ENCODE peak calls at places on chromosomes 16 and 17, in four cellular contexts. One of them, this sample, is unnamed.

GRCh38 chr16:76292218-76292617 is 15.0 kb downstream of the CNTNAP4 start:
- DNase-seq in trophoblast cell: no peak
- DNase-seq in IMR-90: no peak
- DNase-seq in mesendoderm: no peak
- DNase-seq in this sample: no peak

GRCh38 chr16:19691161-19691850 is 26.7 kb downstream of the KNOP1 start:
- DNase-seq in mesendoderm: peak
- DNase-seq in trophoblast cell: no peak
- DNase-seq in IMR-90: peak
- DNase-seq in this sample: no peak

GRCh38 chr16:53056528-53056881 is 1.7 kb downstream of the CHD9 start:
- DNase-seq in mesendoderm: no peak
- DNase-seq in IMR-90: peak
- DNase-seq in trophoblast cell: no peak
- DNase-seq in this sample: no peak

GRCh38 chr17:66945451-66945850 is 19.1 kb upstream of the CACNG4 start:
- DNase-seq in IMR-90: no peak
- DNase-seq in trophoblast cell: no peak
- DNase-seq in mesendoderm: no peak
- DNase-seq in this sample: peak

GRCh38 chr16:25045696-25046381 is 30.7 kb upstream of the ARHGAP17 start:
- DNase-seq in mesendoderm: no peak
- DNase-seq in trophoblast cell: no peak
- DNase-seq in IMR-90: peak
- DNase-seq in this sample: no peak

GRCh38 chr17:60887607-60888028 is 210.0 kb downstream of the BCAS3 start:
- DNase-seq in trophoblast cell: no peak
- DNase-seq in IMR-90: no peak
- DNase-seq in mesendoderm: peak
- DNase-seq in this sample: no peak

GRCh38 chr16:56294599-56294998 is 103.3 kb downstream of the GNAO1 start:
- DNase-seq in mesendoderm: no peak
- DNase-seq in trophoblast cell: peak
- DNase-seq in IMR-90: peak
- DNase-seq in this sample: no peak

GRCh38 chr17:79658811-79659207 is 48.0 kb upstream of the RBFOX3 start:
- DNase-seq in trophoblast cell: peak
- DNase-seq in mesendoderm: peak
- DNase-seq in IMR-90: peak
- DNase-seq in this sample: peak

GRCh38 chr17:50593321-50593720 is 32.8 kb downstream of the CACNA1G start:
- DNase-seq in trophoblast cell: peak
- DNase-seq in IMR-90: no peak
- DNase-seq in mesendoderm: peak
- DNase-seq in this sample: peak

GRCh38 chr16:57196753-57197152 is 10.6 kb downstream of the RSPRY1 start:
- DNase-seq in trophoblast cell: no peak
- DNase-seq in mesendoderm: no peak
- DNase-seq in IMR-90: no peak
- DNase-seq in this sample: no peak

GRCh38 chr16:49843758-49844157 is 12.2 kb downstream of the ZNF423 start:
- DNase-seq in trophoblast cell: no peak
- DNase-seq in mesendoderm: no peak
- DNase-seq in IMR-90: no peak
- DNase-seq in this sample: no peak

GRCh38 chr17:19409066-19409465 is 2.0 kb upstream of the RNF112 start:
- DNase-seq in mesendoderm: no peak
- DNase-seq in trophoblast cell: no peak
- DNase-seq in IMR-90: no peak
- DNase-seq in this sample: no peak

GRCh38 chr17:3801043-3801746 is at the start of gene ITGAE:
- DNase-seq in trophoblast cell: no peak
- DNase-seq in IMR-90: no peak
- DNase-seq in mesendoderm: no peak
- DNase-seq in this sample: no peak

GRCh38 chr16:67563708-67564468 is 1.6 kb downstream of the CTCF start:
- DNase-seq in IMR-90: peak
- DNase-seq in mesendoderm: peak
- DNase-seq in trophoblast cell: peak
- DNase-seq in this sample: no peak

GRCh38 chr17:81142301-81143199 is 22.8 kb upstream of the PVALEF start:
- DNase-seq in trophoblast cell: peak
- DNase-seq in IMR-90: peak
- DNase-seq in mesendoderm: peak
- DNase-seq in this sample: peak

GRCh38 chr16:83952940-83953795 is at the start of gene OSGIN1:
- DNase-seq in trophoblast cell: peak
- DNase-seq in IMR-90: peak
- DNase-seq in mesendoderm: peak
- DNase-seq in this sample: peak

GRCh38 chr17:50206604-50207293 is 5.3 kb upstream of the COL1A1 start:
- DNase-seq in mesendoderm: peak
- DNase-seq in trophoblast cell: no peak
- DNase-seq in IMR-90: peak
- DNase-seq in this sample: peak

GRCh38 chr16:77657016-77657415 is 65.3 kb upstream of the NUDT7 start:
- DNase-seq in trophoblast cell: peak
- DNase-seq in IMR-90: peak
- DNase-seq in mesendoderm: peak
- DNase-seq in this sample: peak

GRCh38 chr16:72876981-72877373 is 171.0 kb downstream of the ZFHX3 start:
- DNase-seq in trophoblast cell: peak
- DNase-seq in IMR-90: no peak
- DNase-seq in mesendoderm: peak
- DNase-seq in this sample: no peak

GRCh38 chr17:70168044-70168978 is 1.0 kb upstream of the KCNJ2 start:
- DNase-seq in IMR-90: peak
- DNase-seq in trophoblast cell: peak
- DNase-seq in mesendoderm: peak
- DNase-seq in this sample: peak

GRCh38 chr17:76586741-76587487 is 1.3 kb upstream of the ST6GALNAC2 start:
- DNase-seq in IMR-90: no peak
- DNase-seq in trophoblast cell: peak
- DNase-seq in mesendoderm: peak
- DNase-seq in this sample: no peak

GRCh38 chr17:76585048-76585648 is 512 bp downstream of the ST6GALNAC2 start:
- DNase-seq in mesendoderm: peak
- DNase-seq in trophoblast cell: peak
- DNase-seq in IMR-90: no peak
- DNase-seq in this sample: peak

GRCh38 chr17:76584427-76585047 is 1.1 kb downstream of the ST6GALNAC2 start:
- DNase-seq in trophoblast cell: peak
- DNase-seq in IMR-90: no peak
- DNase-seq in mesendoderm: peak
- DNase-seq in this sample: no peak

GRCh38 chr17:76588182-76588581 is 2.5 kb upstream of the ST6GALNAC2 start:
- DNase-seq in mesendoderm: no peak
- DNase-seq in IMR-90: no peak
- DNase-seq in trophoblast cell: no peak
- DNase-seq in this sample: no peak

GRCh38 chr17:76585649-76586593 is at the start of gene ST6GALNAC2:
- DNase-seq in mesendoderm: peak
- DNase-seq in IMR-90: no peak
- DNase-seq in trophoblast cell: peak
- DNase-seq in this sample: no peak
- H3K18ac ChIP-seq in mesendoderm: peak
- H3K18ac ChIP-seq in IMR-90: no peak
- H3K18ac ChIP-seq in trophoblast cell: peak
- H3K18ac ChIP-seq in this sample: no peak

DNA sequence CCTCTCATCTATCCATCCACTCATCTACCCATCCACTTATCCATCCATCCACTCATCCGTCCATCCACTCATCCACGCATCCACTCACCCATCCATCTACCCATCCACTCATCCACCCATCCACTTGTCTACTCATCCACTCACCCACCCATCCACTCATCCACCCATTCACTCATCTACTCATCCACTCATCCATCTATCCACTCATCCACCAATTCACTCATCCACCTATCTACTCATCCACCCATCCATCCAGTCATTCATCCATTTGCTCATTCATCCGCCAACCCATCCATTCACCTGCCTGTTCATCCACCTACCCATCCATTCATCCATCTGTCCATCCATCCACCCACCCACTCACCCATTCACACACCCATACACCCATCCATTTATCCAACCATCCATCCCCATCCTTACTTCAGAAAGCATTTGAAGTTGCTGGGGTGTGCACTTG is 329.6 kb downstream of the SEC14L1 start:
- DNase-seq in trophoblast cell: no peak
- DNase-seq in IMR-90: no peak
- DNase-seq in mesendoderm: no peak
- DNase-seq in this sample: no peak
- H3K18ac ChIP-seq in trophoblast cell: peak
- H3K18ac ChIP-seq in IMR-90: no peak
- H3K18ac ChIP-seq in mesendoderm: peak
- H3K18ac ChIP-seq in this sample: no peak

GRCh38 chr17:28857848-28858360 is 3.1 kb downstream of the ERAL1 start:
- DNase-seq in mesendoderm: no peak
- DNase-seq in trophoblast cell: no peak
- DNase-seq in IMR-90: no peak
- DNase-seq in this sample: no peak
- H3K18ac ChIP-seq in mesendoderm: no peak
- H3K18ac ChIP-seq in trophoblast cell: no peak
- H3K18ac ChIP-seq in IMR-90: no peak
- H3K18ac ChIP-seq in this sample: no peak

DNA sequence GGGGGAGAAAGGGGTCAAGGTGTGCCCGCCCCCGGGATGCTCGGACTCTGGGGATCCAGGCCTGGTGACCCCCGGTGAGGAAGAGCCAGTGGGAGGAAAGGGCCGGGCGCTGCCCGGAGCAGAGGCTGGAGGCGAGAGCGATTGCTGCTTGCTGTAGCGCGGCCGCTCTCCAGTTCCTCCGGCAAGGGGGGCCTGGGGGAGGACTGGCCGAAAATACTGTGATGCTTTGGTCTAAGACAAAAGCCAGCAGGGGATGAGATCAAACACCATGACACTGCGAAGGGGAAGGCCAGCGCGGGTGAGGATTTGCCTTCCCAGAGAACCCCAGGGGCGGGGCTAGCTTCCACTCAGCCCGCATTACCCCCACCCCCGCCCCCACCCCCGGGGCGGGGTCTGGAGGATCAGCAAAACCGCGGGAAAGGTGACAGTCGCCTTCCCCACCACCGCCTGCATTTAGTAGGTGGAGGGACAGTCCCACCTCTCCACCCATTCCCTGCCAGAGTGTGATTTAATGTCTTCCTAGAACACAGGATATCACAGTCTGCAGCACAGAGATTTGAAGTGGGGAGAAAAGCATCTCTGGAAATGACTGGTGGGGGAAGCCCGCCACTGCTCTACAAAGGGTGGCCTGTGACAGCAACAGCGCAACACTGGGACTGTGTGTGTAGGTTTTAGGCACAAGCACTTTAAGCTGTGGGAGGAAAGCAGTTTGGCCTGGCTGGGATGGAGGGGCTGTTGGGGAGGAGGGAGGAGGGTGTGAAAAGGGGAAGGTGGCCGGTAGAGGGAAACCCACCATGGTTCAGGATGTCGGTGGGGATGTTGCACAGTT is 25.7 kb downstream of the MRC2 start:
- DNase-seq in trophoblast cell: peak
- DNase-seq in mesendoderm: peak
- DNase-seq in IMR-90: peak
- DNase-seq in this sample: peak
- H3K18ac ChIP-seq in trophoblast cell: peak
- H3K18ac ChIP-seq in mesendoderm: peak
- H3K18ac ChIP-seq in IMR-90: peak
- H3K18ac ChIP-seq in this sample: peak

DNA sequence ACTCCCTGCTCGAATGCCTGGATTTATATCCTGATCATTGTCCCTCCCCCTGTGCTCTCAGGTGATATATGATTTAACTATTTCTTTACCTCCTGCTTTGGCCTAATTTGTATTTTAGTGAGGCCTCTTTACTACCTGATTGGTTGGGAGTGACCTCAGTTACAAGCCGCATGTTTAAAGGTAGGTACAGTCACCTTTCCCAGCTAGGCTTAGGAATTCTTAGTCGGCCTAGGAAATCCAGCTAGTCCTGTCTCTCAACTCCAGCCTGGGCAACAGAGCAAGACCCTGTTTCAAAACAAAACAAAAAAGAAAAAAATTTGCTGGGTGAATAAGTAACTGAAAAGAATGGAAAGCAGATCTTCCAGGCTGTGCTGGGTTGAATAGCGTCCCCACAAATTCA is 26.8 kb upstream of the ST6GALNAC2 start:
- DNase-seq in IMR-90: no peak
- DNase-seq in mesendoderm: no peak
- DNase-seq in trophoblast cell: peak
- DNase-seq in this sample: no peak
- H3K18ac ChIP-seq in IMR-90: no peak
- H3K18ac ChIP-seq in mesendoderm: no peak
- H3K18ac ChIP-seq in trophoblast cell: no peak
- H3K18ac ChIP-seq in this sample: peak

GRCh38 chr16:2514333-2515179 is 804 bp downstream of the ATP6V0C start:
- DNase-seq in mesendoderm: peak
- DNase-seq in trophoblast cell: peak
- DNase-seq in IMR-90: no peak
- DNase-seq in this sample: peak

GRCh38 chr16:2515180-2515803 is 1.5 kb downstream of the ATP6V0C start:
- DNase-seq in trophoblast cell: peak
- DNase-seq in IMR-90: no peak
- DNase-seq in mesendoderm: no peak
- DNase-seq in this sample: no peak

GRCh38 chr16:2512920-2513404 is 790 bp upstream of the ATP6V0C start:
- DNase-seq in IMR-90: no peak
- DNase-seq in mesendoderm: peak
- DNase-seq in trophoblast cell: no peak
- DNase-seq in this sample: peak

GRCh38 chr16:2511996-2512919 is 1.5 kb upstream of the ATP6V0C start:
- DNase-seq in IMR-90: no peak
- DNase-seq in mesendoderm: no peak
- DNase-seq in trophoblast cell: no peak
- DNase-seq in this sample: no peak

GRCh38 chr16:2513405-2514332 is at the start of gene ATP6V0C:
- DNase-seq in IMR-90: peak
- DNase-seq in mesendoderm: peak
- DNase-seq in trophoblast cell: peak
- DNase-seq in this sample: peak
- H3K18ac ChIP-seq in IMR-90: no peak
- H3K18ac ChIP-seq in mesendoderm: peak
- H3K18ac ChIP-seq in trophoblast cell: peak
- H3K18ac ChIP-seq in this sample: peak

DNA sequence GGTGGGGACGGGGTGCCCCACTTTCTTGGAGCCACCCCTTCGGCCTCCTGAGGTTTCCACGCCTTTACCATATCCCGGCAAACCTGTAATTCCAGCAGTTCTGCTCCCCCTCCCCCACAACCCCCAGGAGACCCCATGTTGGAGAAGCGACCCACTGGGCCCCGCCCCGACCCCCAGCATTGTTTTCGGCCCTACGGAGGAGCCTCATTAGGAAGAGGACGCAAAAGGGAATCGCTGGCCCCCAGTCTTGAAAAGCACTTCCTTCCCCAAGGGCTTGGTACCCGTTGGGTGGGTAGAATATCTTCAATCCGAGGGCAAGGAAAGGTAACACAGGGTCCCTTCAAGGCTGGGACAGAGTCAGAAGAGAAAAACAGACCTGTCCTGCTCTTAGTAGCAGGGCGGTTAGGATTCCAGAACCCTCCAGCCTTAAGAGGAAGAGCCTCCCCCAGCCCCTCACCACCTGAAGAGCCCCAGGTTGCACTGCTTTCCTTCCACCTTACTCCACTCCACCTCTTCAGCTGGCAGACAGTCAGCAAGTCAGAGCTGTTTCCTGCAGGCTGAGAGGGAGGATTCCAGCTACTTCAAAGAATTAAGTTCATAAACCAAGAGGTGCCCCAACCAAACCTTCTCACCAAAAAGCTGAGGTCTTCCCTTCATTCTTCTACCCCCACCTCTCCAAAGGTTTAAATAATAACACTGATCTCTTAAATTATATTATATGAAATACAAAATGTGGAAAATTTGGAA is 803 bp upstream of the TLCD2 start:
- DNase-seq in mesendoderm: peak
- DNase-seq in IMR-90: no peak
- DNase-seq in trophoblast cell: peak
- DNase-seq in this sample: peak
- H3K18ac ChIP-seq in mesendoderm: no peak
- H3K18ac ChIP-seq in IMR-90: no peak
- H3K18ac ChIP-seq in trophoblast cell: no peak
- H3K18ac ChIP-seq in this sample: no peak